ENCODE peak calls at places on chromosomes 11 and 22, in four cellular contexts. V, Z, I and O are unnamed samples.
A peak's percentile ranks its signal among the peaks of the same experiment; 100 is the strongest.

GRCh38 chr11:68904458-68904847 is 762 bp downstream of the IGHMBP2 start:
- DNase-seq in I (no peak), V (peak; percentile 47), Z (peak; percentile 44), O (no peak)

GRCh38 chr22:31103899-31104694 is 3.3 kb downstream of the SELENOM start:
- DNase-seq in V (no peak), I (no peak), Z (no peak), O (no peak)

GRCh38 chr11:21567628-21568290 is 625.1 kb upstream of the ANO5 start:
- DNase-seq in Z (no peak), I (no peak), V (no peak), O (no peak)

GRCh38 chr11:9231848-9232177 is 33.3 kb downstream of the DENND5A start:
- DNase-seq in I (no peak), Z (no peak), V (no peak), O (no peak)

GRCh38 chr11:45993438-45994064 is 71.1 kb downstream of the LARGE2 start:
- DNase-seq in I (no peak), V (no peak), Z (no peak), O (no peak)

GRCh38 chr11:130062030-130062429 is 7.7 kb upstream of the APLP2 start:
- DNase-seq in V (no peak), I (no peak), Z (no peak), O (no peak)

GRCh38 chr22:22398530-22399327 is 109.8 kb downstream of the ZNF280B start:
- DNase-seq in Z (no peak), V (no peak), I (no peak), O (no peak)

GRCh38 chr22:35140879-35141745 is 75.2 kb downstream of the ISX start:
- DNase-seq in Z (peak; percentile 23), I (no peak), V (peak; percentile 20), O (peak; percentile 78)

GRCh38 chr11:109911488-109911887 is 181.7 kb upstream of the ZC3H12C start:
- DNase-seq in V (no peak), I (no peak), Z (no peak), O (no peak)

GRCh38 chr22:41957941-41958556 is 6.1 kb downstream of the SMIM45 start:
- DNase-seq in Z (no peak), I (no peak), V (no peak), O (no peak)

GRCh38 chr11:105960252-105961245 is 61.5 kb downstream of the MSANTD4 start:
- DNase-seq in Z (no peak), I (no peak), V (peak; percentile 44), O (no peak)

GRCh38 chr11:104897891-104898684 is at the start of gene CASP12:
- DNase-seq in I (no peak), V (no peak), Z (no peak), O (no peak)